ENCODE peak calls at places on chromosomes 6 and 20, in nine cellular contexts. One of them, this sample, is unnamed.

GRCh38 chr20:61639200-61639599 is 387.1 kb downstream of the CDH4 start:
- DNase-seq in coronary artery: no peak
- DNase-seq in pancreas: no peak
- DNase-seq in CD4-positive, CD25-positive, alpha-beta regulatory T cell: no peak
- DNase-seq in epithelial cell of esophagus: peak
- DNase-seq in stimulated activated CD4-positive, alpha-beta T cell treated with anti-CD3 and anti-CD28 coated beads, Interleukin-2, amount 100 ng/mL, for 48 hours: no peak
- DNase-seq in neural crest cell: no peak
- DNase-seq in endothelial cell of umbilical vein: no peak
- DNase-seq in LHCN-M2: no peak
- DNase-seq in this sample: no peak

GRCh38 chr20:17620371-17621228 is 50.7 kb downstream of the DSTN start:
- DNase-seq in pancreas: peak
- DNase-seq in LHCN-M2: no peak
- DNase-seq in endothelial cell of umbilical vein: no peak
- DNase-seq in epithelial cell of esophagus: no peak
- DNase-seq in coronary artery: no peak
- DNase-seq in neural crest cell: no peak
- DNase-seq in CD4-positive, CD25-positive, alpha-beta regulatory T cell: no peak
- DNase-seq in stimulated activated CD4-positive, alpha-beta T cell treated with anti-CD3 and anti-CD28 coated beads, Interleukin-2, amount 100 ng/mL, for 48 hours: no peak
- DNase-seq in this sample: no peak

GRCh38 chr6:111852704-111853103 is 20.5 kb downstream of the FYN start:
- DNase-seq in endothelial cell of umbilical vein: no peak
- DNase-seq in stimulated activated CD4-positive, alpha-beta T cell treated with anti-CD3 and anti-CD28 coated beads, Interleukin-2, amount 100 ng/mL, for 48 hours: no peak
- DNase-seq in coronary artery: no peak
- DNase-seq in LHCN-M2: no peak
- DNase-seq in CD4-positive, CD25-positive, alpha-beta regulatory T cell: peak
- DNase-seq in neural crest cell: no peak
- DNase-seq in pancreas: no peak
- DNase-seq in epithelial cell of esophagus: peak
- DNase-seq in this sample: no peak

GRCh38 chr6:99887066-99887465 is 107.0 kb downstream of the MCHR2 start:
- DNase-seq in endothelial cell of umbilical vein: no peak
- DNase-seq in pancreas: no peak
- DNase-seq in coronary artery: no peak
- DNase-seq in LHCN-M2: no peak
- DNase-seq in CD4-positive, CD25-positive, alpha-beta regulatory T cell: no peak
- DNase-seq in stimulated activated CD4-positive, alpha-beta T cell treated with anti-CD3 and anti-CD28 coated beads, Interleukin-2, amount 100 ng/mL, for 48 hours: no peak
- DNase-seq in epithelial cell of esophagus: no peak
- DNase-seq in neural crest cell: no peak
- DNase-seq in this sample: no peak

GRCh38 chr20:19815553-19815991 is 57.5 kb downstream of the RIN2 start:
- DNase-seq in neural crest cell: no peak
- DNase-seq in epithelial cell of esophagus: peak
- DNase-seq in pancreas: no peak
- DNase-seq in endothelial cell of umbilical vein: peak
- DNase-seq in CD4-positive, CD25-positive, alpha-beta regulatory T cell: no peak
- DNase-seq in coronary artery: no peak
- DNase-seq in LHCN-M2: peak
- DNase-seq in stimulated activated CD4-positive, alpha-beta T cell treated with anti-CD3 and anti-CD28 coated beads, Interleukin-2, amount 100 ng/mL, for 48 hours: no peak
- DNase-seq in this sample: peak

GRCh38 chr6:148869589-148869988 is 122.8 kb downstream of the UST start:
- DNase-seq in coronary artery: no peak
- DNase-seq in endothelial cell of umbilical vein: no peak
- DNase-seq in CD4-positive, CD25-positive, alpha-beta regulatory T cell: no peak
- DNase-seq in pancreas: no peak
- DNase-seq in LHCN-M2: peak
- DNase-seq in neural crest cell: no peak
- DNase-seq in epithelial cell of esophagus: peak
- DNase-seq in stimulated activated CD4-positive, alpha-beta T cell treated with anti-CD3 and anti-CD28 coated beads, Interleukin-2, amount 100 ng/mL, for 48 hours: no peak
- DNase-seq in this sample: no peak

GRCh38 chr6:144343736-144344428 is 58.7 kb downstream of the UTRN start:
- DNase-seq in CD4-positive, CD25-positive, alpha-beta regulatory T cell: peak
- DNase-seq in neural crest cell: no peak
- DNase-seq in LHCN-M2: peak
- DNase-seq in endothelial cell of umbilical vein: peak
- DNase-seq in coronary artery: no peak
- DNase-seq in pancreas: no peak
- DNase-seq in stimulated activated CD4-positive, alpha-beta T cell treated with anti-CD3 and anti-CD28 coated beads, Interleukin-2, amount 100 ng/mL, for 48 hours: no peak
- DNase-seq in epithelial cell of esophagus: peak
- DNase-seq in this sample: peak

GRCh38 chr6:98200084-98200483 is 634.3 kb upstream of the POU3F2 start:
- DNase-seq in CD4-positive, CD25-positive, alpha-beta regulatory T cell: no peak
- DNase-seq in pancreas: no peak
- DNase-seq in coronary artery: no peak
- DNase-seq in stimulated activated CD4-positive, alpha-beta T cell treated with anti-CD3 and anti-CD28 coated beads, Interleukin-2, amount 100 ng/mL, for 48 hours: no peak
- DNase-seq in endothelial cell of umbilical vein: no peak
- DNase-seq in epithelial cell of esophagus: no peak
- DNase-seq in neural crest cell: no peak
- DNase-seq in LHCN-M2: no peak
- DNase-seq in this sample: no peak

GRCh38 chr6:43878823-43879495 is 108.9 kb downstream of the VEGFA start:
- DNase-seq in epithelial cell of esophagus: no peak
- DNase-seq in stimulated activated CD4-positive, alpha-beta T cell treated with anti-CD3 and anti-CD28 coated beads, Interleukin-2, amount 100 ng/mL, for 48 hours: no peak
- DNase-seq in CD4-positive, CD25-positive, alpha-beta regulatory T cell: no peak
- DNase-seq in coronary artery: no peak
- DNase-seq in LHCN-M2: peak
- DNase-seq in pancreas: no peak
- DNase-seq in endothelial cell of umbilical vein: no peak
- DNase-seq in neural crest cell: peak
- DNase-seq in this sample: peak

GRCh38 chr6:142845624-142846458 is 99.1 kb downstream of the HIVEP2 start:
- DNase-seq in epithelial cell of esophagus: peak
- DNase-seq in endothelial cell of umbilical vein: peak
- DNase-seq in neural crest cell: peak
- DNase-seq in stimulated activated CD4-positive, alpha-beta T cell treated with anti-CD3 and anti-CD28 coated beads, Interleukin-2, amount 100 ng/mL, for 48 hours: no peak
- DNase-seq in LHCN-M2: peak
- DNase-seq in coronary artery: peak
- DNase-seq in pancreas: peak
- DNase-seq in CD4-positive, CD25-positive, alpha-beta regulatory T cell: peak
- DNase-seq in this sample: peak

GRCh38 chr20:50588034-50588736 is 78.0 kb downstream of the PTPN1 start:
- DNase-seq in LHCN-M2: peak
- DNase-seq in coronary artery: no peak
- DNase-seq in stimulated activated CD4-positive, alpha-beta T cell treated with anti-CD3 and anti-CD28 coated beads, Interleukin-2, amount 100 ng/mL, for 48 hours: peak
- DNase-seq in pancreas: peak
- DNase-seq in neural crest cell: peak
- DNase-seq in epithelial cell of esophagus: peak
- DNase-seq in endothelial cell of umbilical vein: peak
- DNase-seq in CD4-positive, CD25-positive, alpha-beta regulatory T cell: peak
- DNase-seq in this sample: peak

GRCh38 chr6:15324427-15324985 is 78.6 kb downstream of the JARID2 start:
- DNase-seq in CD4-positive, CD25-positive, alpha-beta regulatory T cell: no peak
- DNase-seq in stimulated activated CD4-positive, alpha-beta T cell treated with anti-CD3 and anti-CD28 coated beads, Interleukin-2, amount 100 ng/mL, for 48 hours: no peak
- DNase-seq in pancreas: no peak
- DNase-seq in endothelial cell of umbilical vein: no peak
- DNase-seq in neural crest cell: no peak
- DNase-seq in LHCN-M2: no peak
- DNase-seq in epithelial cell of esophagus: no peak
- DNase-seq in coronary artery: no peak
- DNase-seq in this sample: no peak

GRCh38 chr6:21321076-21321475 is 272.5 kb upstream of the SOX4 start:
- DNase-seq in neural crest cell: no peak
- DNase-seq in CD4-positive, CD25-positive, alpha-beta regulatory T cell: no peak
- DNase-seq in pancreas: no peak
- DNase-seq in stimulated activated CD4-positive, alpha-beta T cell treated with anti-CD3 and anti-CD28 coated beads, Interleukin-2, amount 100 ng/mL, for 48 hours: peak
- DNase-seq in coronary artery: no peak
- DNase-seq in epithelial cell of esophagus: peak
- DNase-seq in LHCN-M2: peak
- DNase-seq in endothelial cell of umbilical vein: no peak
- DNase-seq in this sample: no peak

GRCh38 chr6:29764422-29765196 is 41.4 kb downstream of the HLA-F start:
- DNase-seq in epithelial cell of esophagus: peak
- DNase-seq in endothelial cell of umbilical vein: no peak
- DNase-seq in coronary artery: no peak
- DNase-seq in CD4-positive, CD25-positive, alpha-beta regulatory T cell: no peak
- DNase-seq in LHCN-M2: no peak
- DNase-seq in neural crest cell: no peak
- DNase-seq in pancreas: no peak
- DNase-seq in stimulated activated CD4-positive, alpha-beta T cell treated with anti-CD3 and anti-CD28 coated beads, Interleukin-2, amount 100 ng/mL, for 48 hours: no peak
- DNase-seq in this sample: no peak

GRCh38 chr20:63968928-63969760 is 586 bp downstream of the ZNF512B start:
- DNase-seq in CD4-positive, CD25-positive, alpha-beta regulatory T cell: peak
- DNase-seq in stimulated activated CD4-positive, alpha-beta T cell treated with anti-CD3 and anti-CD28 coated beads, Interleukin-2, amount 100 ng/mL, for 48 hours: no peak
- DNase-seq in LHCN-M2: no peak
- DNase-seq in coronary artery: no peak
- DNase-seq in neural crest cell: no peak
- DNase-seq in endothelial cell of umbilical vein: no peak
- DNase-seq in epithelial cell of esophagus: no peak
- DNase-seq in pancreas: peak
- DNase-seq in this sample: no peak

GRCh38 chr6:164097557-164098398 is 683.3 kb downstream of the QKI start:
- DNase-seq in CD4-positive, CD25-positive, alpha-beta regulatory T cell: no peak
- DNase-seq in LHCN-M2: peak
- DNase-seq in coronary artery: no peak
- DNase-seq in pancreas: no peak
- DNase-seq in neural crest cell: no peak
- DNase-seq in endothelial cell of umbilical vein: peak
- DNase-seq in epithelial cell of esophagus: peak
- DNase-seq in stimulated activated CD4-positive, alpha-beta T cell treated with anti-CD3 and anti-CD28 coated beads, Interleukin-2, amount 100 ng/mL, for 48 hours: no peak
- DNase-seq in this sample: peak

GRCh38 chr6:159068904-159069578 is 24.2 kb upstream of the TAGAP start:
- DNase-seq in stimulated activated CD4-positive, alpha-beta T cell treated with anti-CD3 and anti-CD28 coated beads, Interleukin-2, amount 100 ng/mL, for 48 hours: no peak
- DNase-seq in CD4-positive, CD25-positive, alpha-beta regulatory T cell: no peak
- DNase-seq in coronary artery: no peak
- DNase-seq in epithelial cell of esophagus: no peak
- DNase-seq in LHCN-M2: no peak
- DNase-seq in endothelial cell of umbilical vein: no peak
- DNase-seq in pancreas: no peak
- DNase-seq in neural crest cell: no peak
- DNase-seq in this sample: no peak

GRCh38 chr20:51757226-51757625 is 11.0 kb downstream of the ATP9A start:
- DNase-seq in epithelial cell of esophagus: no peak
- DNase-seq in pancreas: no peak
- DNase-seq in coronary artery: no peak
- DNase-seq in stimulated activated CD4-positive, alpha-beta T cell treated with anti-CD3 and anti-CD28 coated beads, Interleukin-2, amount 100 ng/mL, for 48 hours: no peak
- DNase-seq in endothelial cell of umbilical vein: no peak
- DNase-seq in LHCN-M2: no peak
- DNase-seq in CD4-positive, CD25-positive, alpha-beta regulatory T cell: no peak
- DNase-seq in neural crest cell: no peak
- DNase-seq in this sample: no peak

GRCh38 chr6:165091121-165091785 is 218.2 kb downstream of the C6orf118 start:
- DNase-seq in CD4-positive, CD25-positive, alpha-beta regulatory T cell: no peak
- DNase-seq in stimulated activated CD4-positive, alpha-beta T cell treated with anti-CD3 and anti-CD28 coated beads, Interleukin-2, amount 100 ng/mL, for 48 hours: no peak
- DNase-seq in endothelial cell of umbilical vein: no peak
- DNase-seq in pancreas: no peak
- DNase-seq in neural crest cell: no peak
- DNase-seq in coronary artery: no peak
- DNase-seq in epithelial cell of esophagus: no peak
- DNase-seq in LHCN-M2: peak
- DNase-seq in this sample: peak

GRCh38 chr6:37371158-37372083 is 17.6 kb downstream of the RNF8 start:
- DNase-seq in endothelial cell of umbilical vein: no peak
- DNase-seq in coronary artery: no peak
- DNase-seq in stimulated activated CD4-positive, alpha-beta T cell treated with anti-CD3 and anti-CD28 coated beads, Interleukin-2, amount 100 ng/mL, for 48 hours: no peak
- DNase-seq in pancreas: no peak
- DNase-seq in CD4-positive, CD25-positive, alpha-beta regulatory T cell: no peak
- DNase-seq in LHCN-M2: no peak
- DNase-seq in neural crest cell: no peak
- DNase-seq in epithelial cell of esophagus: no peak
- DNase-seq in this sample: no peak

GRCh38 chr6:144725731-144726522 is 440.8 kb downstream of the UTRN start:
- DNase-seq in stimulated activated CD4-positive, alpha-beta T cell treated with anti-CD3 and anti-CD28 coated beads, Interleukin-2, amount 100 ng/mL, for 48 hours: no peak
- DNase-seq in coronary artery: no peak
- DNase-seq in LHCN-M2: peak
- DNase-seq in epithelial cell of esophagus: peak
- DNase-seq in pancreas: peak
- DNase-seq in CD4-positive, CD25-positive, alpha-beta regulatory T cell: no peak
- DNase-seq in neural crest cell: no peak
- DNase-seq in endothelial cell of umbilical vein: no peak
- DNase-seq in this sample: peak

GRCh38 chr6:169862464-169863148 is 111.2 kb downstream of the ERMARD start:
- DNase-seq in pancreas: no peak
- DNase-seq in LHCN-M2: no peak
- DNase-seq in epithelial cell of esophagus: peak
- DNase-seq in neural crest cell: no peak
- DNase-seq in stimulated activated CD4-positive, alpha-beta T cell treated with anti-CD3 and anti-CD28 coated beads, Interleukin-2, amount 100 ng/mL, for 48 hours: no peak
- DNase-seq in coronary artery: peak
- DNase-seq in CD4-positive, CD25-positive, alpha-beta regulatory T cell: no peak
- DNase-seq in endothelial cell of umbilical vein: no peak
- DNase-seq in this sample: no peak

GRCh38 chr6:22147983-22148797 is 148.6 kb downstream of the PRL start:
- DNase-seq in stimulated activated CD4-positive, alpha-beta T cell treated with anti-CD3 and anti-CD28 coated beads, Interleukin-2, amount 100 ng/mL, for 48 hours: no peak
- DNase-seq in pancreas: peak
- DNase-seq in epithelial cell of esophagus: peak
- DNase-seq in neural crest cell: no peak
- DNase-seq in coronary artery: no peak
- DNase-seq in LHCN-M2: peak
- DNase-seq in CD4-positive, CD25-positive, alpha-beta regulatory T cell: no peak
- DNase-seq in endothelial cell of umbilical vein: peak
- DNase-seq in this sample: peak

GRCh38 chr6:111673086-111673485 is 67.4 kb upstream of the TRAF3IP2 start:
- DNase-seq in pancreas: no peak
- DNase-seq in epithelial cell of esophagus: no peak
- DNase-seq in LHCN-M2: no peak
- DNase-seq in stimulated activated CD4-positive, alpha-beta T cell treated with anti-CD3 and anti-CD28 coated beads, Interleukin-2, amount 100 ng/mL, for 48 hours: no peak
- DNase-seq in CD4-positive, CD25-positive, alpha-beta regulatory T cell: no peak
- DNase-seq in coronary artery: no peak
- DNase-seq in endothelial cell of umbilical vein: no peak
- DNase-seq in neural crest cell: peak
- DNase-seq in this sample: no peak

GRCh38 chr6:57302477-57302876 is 15.0 kb upstream of the PRIM2 start:
- DNase-seq in CD4-positive, CD25-positive, alpha-beta regulatory T cell: no peak
- DNase-seq in neural crest cell: no peak
- DNase-seq in stimulated activated CD4-positive, alpha-beta T cell treated with anti-CD3 and anti-CD28 coated beads, Interleukin-2, amount 100 ng/mL, for 48 hours: no peak
- DNase-seq in endothelial cell of umbilical vein: no peak
- DNase-seq in epithelial cell of esophagus: no peak
- DNase-seq in pancreas: no peak
- DNase-seq in coronary artery: no peak
- DNase-seq in LHCN-M2: no peak
- DNase-seq in this sample: no peak

GRCh38 chr6:144390886-144391285 is 105.8 kb downstream of the UTRN start:
- DNase-seq in LHCN-M2: no peak
- DNase-seq in coronary artery: no peak
- DNase-seq in stimulated activated CD4-positive, alpha-beta T cell treated with anti-CD3 and anti-CD28 coated beads, Interleukin-2, amount 100 ng/mL, for 48 hours: no peak
- DNase-seq in epithelial cell of esophagus: no peak
- DNase-seq in pancreas: no peak
- DNase-seq in neural crest cell: no peak
- DNase-seq in CD4-positive, CD25-positive, alpha-beta regulatory T cell: no peak
- DNase-seq in endothelial cell of umbilical vein: peak
- DNase-seq in this sample: no peak

GRCh38 chr20:56299362-56299761 is 50.8 kb downstream of the MC3R start:
- DNase-seq in endothelial cell of umbilical vein: no peak
- DNase-seq in LHCN-M2: no peak
- DNase-seq in stimulated activated CD4-positive, alpha-beta T cell treated with anti-CD3 and anti-CD28 coated beads, Interleukin-2, amount 100 ng/mL, for 48 hours: no peak
- DNase-seq in coronary artery: no peak
- DNase-seq in CD4-positive, CD25-positive, alpha-beta regulatory T cell: no peak
- DNase-seq in epithelial cell of esophagus: no peak
- DNase-seq in neural crest cell: no peak
- DNase-seq in pancreas: no peak
- DNase-seq in this sample: no peak

GRCh38 chr6:11732036-11732545 is 46.5 kb downstream of the ADTRP start:
- DNase-seq in pancreas: no peak
- DNase-seq in stimulated activated CD4-positive, alpha-beta T cell treated with anti-CD3 and anti-CD28 coated beads, Interleukin-2, amount 100 ng/mL, for 48 hours: peak
- DNase-seq in endothelial cell of umbilical vein: no peak
- DNase-seq in LHCN-M2: peak
- DNase-seq in CD4-positive, CD25-positive, alpha-beta regulatory T cell: no peak
- DNase-seq in neural crest cell: no peak
- DNase-seq in epithelial cell of esophagus: no peak
- DNase-seq in coronary artery: peak
- DNase-seq in this sample: no peak

GRCh38 chr6:82040405-82041221 is 206.9 kb downstream of the IBTK start:
- DNase-seq in endothelial cell of umbilical vein: peak
- DNase-seq in CD4-positive, CD25-positive, alpha-beta regulatory T cell: no peak
- DNase-seq in pancreas: peak
- DNase-seq in coronary artery: no peak
- DNase-seq in LHCN-M2: peak
- DNase-seq in epithelial cell of esophagus: peak
- DNase-seq in neural crest cell: peak
- DNase-seq in stimulated activated CD4-positive, alpha-beta T cell treated with anti-CD3 and anti-CD28 coated beads, Interleukin-2, amount 100 ng/mL, for 48 hours: no peak
- DNase-seq in this sample: peak

GRCh38 chr20:44218441-44218840 is 7.9 kb upstream of the OSER1 start:
- DNase-seq in neural crest cell: no peak
- DNase-seq in LHCN-M2: no peak
- DNase-seq in epithelial cell of esophagus: no peak
- DNase-seq in stimulated activated CD4-positive, alpha-beta T cell treated with anti-CD3 and anti-CD28 coated beads, Interleukin-2, amount 100 ng/mL, for 48 hours: no peak
- DNase-seq in pancreas: no peak
- DNase-seq in coronary artery: no peak
- DNase-seq in CD4-positive, CD25-positive, alpha-beta regulatory T cell: peak
- DNase-seq in endothelial cell of umbilical vein: no peak
- DNase-seq in this sample: no peak

GRCh38 chr6:148887181-148887580 is 140.4 kb downstream of the UST start:
- DNase-seq in coronary artery: no peak
- DNase-seq in neural crest cell: no peak
- DNase-seq in LHCN-M2: no peak
- DNase-seq in CD4-positive, CD25-positive, alpha-beta regulatory T cell: no peak
- DNase-seq in endothelial cell of umbilical vein: no peak
- DNase-seq in epithelial cell of esophagus: peak
- DNase-seq in pancreas: peak
- DNase-seq in stimulated activated CD4-positive, alpha-beta T cell treated with anti-CD3 and anti-CD28 coated beads, Interleukin-2, amount 100 ng/mL, for 48 hours: no peak
- DNase-seq in this sample: no peak

This sample was measured in HT-29.